ENCODE peak calls at places on chromosomes 5 and 9, in four cellular contexts. Z is A549, W is OCI-LY7, E is hepatocyte. U is an unnamed sample.

GRCh38 chr9:135152608-135153337 is 65.3 kb downstream of the OLFM1 start:
- DNase-seq in Z (peak), W (no peak), E (peak), U (no peak)

GRCh38 chr5:141825241-141825671 is 53.0 kb downstream of the PCDH1 start:
- DNase-seq in Z (no peak), W (no peak), E (no peak), U (no peak)

GRCh38 chr5:14739538-14739937 is 75.0 kb downstream of the OTULIN start:
- DNase-seq in Z (no peak), W (no peak), E (no peak), U (no peak)

GRCh38 chr5:115589043-115589442 is 13.2 kb downstream of the TICAM2 start:
- DNase-seq in Z (no peak), W (no peak), E (no peak), U (no peak)

GRCh38 chr9:36163049-36163839 is 5.9 kb upstream of the CCIN start:
- DNase-seq in Z (no peak), W (no peak), E (peak), U (no peak)

GRCh38 chr5:172113036-172113435 is 75.0 kb downstream of the STK10 start:
- DNase-seq in Z (no peak), W (peak), E (no peak), U (no peak)

GRCh38 chr5:81552844-81553569 is 159.1 kb upstream of the ACOT12 start:
- DNase-seq in Z (no peak), W (no peak), E (no peak), U (no peak)

GRCh38 chr9:92988215-92988731 is 41.0 kb downstream of the FGD3 start:
- DNase-seq in Z (no peak), W (no peak), E (no peak), U (no peak)

GRCh38 chr9:126491256-126491879 is 122.4 kb upstream of the LMX1B start:
- DNase-seq in Z (no peak), W (peak), E (peak), U (no peak)

GRCh38 chr5:180816608-180817534 is 14.3 kb upstream of the MGAT1 start:
- DNase-seq in Z (no peak), W (no peak), E (no peak), U (no peak)

GRCh38 chr9:97518909-97519307 is 17.4 kb downstream of the TMOD1 start:
- DNase-seq in Z (peak), W (no peak), E (peak), U (no peak)

GRCh38 chr5:36661446-36662220 is 55.2 kb downstream of the SLC1A3 start:
- DNase-seq in Z (no peak), W (no peak), E (no peak), U (no peak)

GRCh38 chr5:17190242-17190778 is 27.1 kb upstream of the BASP1 start:
- DNase-seq in Z (peak), W (peak), E (peak), U (peak)

GRCh38 chr9:86771391-86771790 is 175.9 kb downstream of the GAS1 start:
- DNase-seq in Z (no peak), W (no peak), E (no peak), U (no peak)

GRCh38 chr9:120310035-120310434 is 269.9 kb downstream of the CDK5RAP2 start:
- DNase-seq in Z (no peak), W (no peak), E (no peak), U (peak)

GRCh38 chr9:114592356-114592755 is 4.8 kb downstream of the ATP6V1G1 start:
- DNase-seq in Z (no peak), W (peak), E (no peak), U (no peak)

GRCh38 chr5:95646569-95647330 is at the start of gene RFESD:
- DNase-seq in Z (peak), W (peak), E (peak), U (peak)

GRCh38 chr9:8391566-8391965 is 592.0 kb upstream of the DMAC1 start:
- DNase-seq in Z (no peak), W (no peak), E (no peak), U (no peak)

GRCh38 chr5:81316581-81316980 is 15.2 kb downstream of the ZCCHC9 start:
- DNase-seq in Z (no peak), W (no peak), E (no peak), U (no peak)

GRCh38 chr5:125189451-125190051 is 443.1 kb upstream of the ZNF608 start:
- DNase-seq in Z (no peak), W (no peak), E (no peak), U (no peak)

GRCh38 chr5:142839711-142840441 is 69.7 kb downstream of the ARHGAP26 start:
- DNase-seq in Z (no peak), W (no peak), E (no peak), U (peak)

GRCh38 chr5:156815988-156816599 is 34.0 kb upstream of the PPP1R2B start:
- DNase-seq in Z (peak), W (peak), E (peak), U (no peak)

GRCh38 chr5:121628783-121629182 is 222.9 kb upstream of the FTMT start:
- DNase-seq in Z (no peak), W (no peak), E (no peak), U (no peak)

GRCh38 chr5:170310187-170310586 is 12.6 kb upstream of the LCP2 start:
- DNase-seq in Z (no peak), W (no peak), E (no peak), U (no peak)

GRCh38 chr9:3475300-3476020 is 50.3 kb downstream of the RFX3 start:
- DNase-seq in Z (no peak), W (no peak), E (no peak), U (no peak)

GRCh38 chr5:132457371-132458225 is 33.0 kb downstream of the IRF1 start:
- DNase-seq in Z (no peak), W (peak), E (no peak), U (no peak)

GRCh38 chr9:104890433-104890770 is 37.6 kb downstream of the ABCA1 start:
- DNase-seq in Z (no peak), W (no peak), E (no peak), U (no peak)

GRCh38 chr5:159345336-159345735 is 15.0 kb upstream of the IL12B start:
- DNase-seq in Z (no peak), W (no peak), E (no peak), U (no peak)

GRCh38 chr9:117706421-117707150 is 2.4 kb downstream of the TLR4 start:
- DNase-seq in Z (no peak), W (no peak), E (peak), U (no peak)

GRCh38 chr9:129987047-129987446 is 55.9 kb downstream of the FNBP1 start:
- DNase-seq in Z (no peak), W (no peak), E (no peak), U (no peak)

GRCh38 chr5:29720954-29721353 is 1472.5 kb upstream of the CDH6 start:
- DNase-seq in Z (no peak), W (no peak), E (no peak), U (no peak)

GRCh38 chr9:135073741-135074305 is 13.6 kb upstream of the OLFM1 start:
- DNase-seq in Z (no peak), W (no peak), E (no peak), U (no peak)

GRCh38 chr9:116469128-116469527 is 218.0 kb upstream of the TRIM32 start:
- DNase-seq in Z (no peak), W (no peak), E (no peak), U (no peak)

GRCh38 chr9:134664446-134664845 is 22.8 kb downstream of the COL5A1 start:
- DNase-seq in Z (no peak), W (no peak), E (no peak), U (no peak)

GRCh38 chr9:75000835-75001234 is 27.3 kb downstream of the CARNMT1 start:
- DNase-seq in Z (no peak), W (no peak), E (no peak), U (no peak)

GRCh38 chr9:26324787-26325186 is 567.8 kb downstream of the CAAP1 start:
- DNase-seq in Z (no peak), W (no peak), E (no peak), U (no peak)

GRCh38 chr9:131318211-131318610 is 28.7 kb downstream of the PLPP7 start:
- DNase-seq in Z (no peak), W (no peak), E (no peak), U (no peak)

GRCh38 chr9:81653240-81653639 is 36.1 kb downstream of the TLE1 start:
- DNase-seq in Z (no peak), W (no peak), E (no peak), U (no peak)
- H3K27ac ChIP-seq in Z (peak), W (no peak), E (no peak), U (no peak)

GRCh38 chr5:3214838-3215374 is 380.7 kb upstream of the IRX1 start:
- DNase-seq in Z (no peak), W (no peak), E (no peak), U (no peak)
- H3K4me3 ChIP-seq in Z (no peak), W (no peak), E (no peak), U (no peak)

GRCh38 chr5:19554524-19554923 is 433.5 kb downstream of the CDH18 start:
- DNase-seq in Z (no peak), W (no peak), E (no peak), U (no peak)
- TF ChIP-seq CTCF in Z (no peak), W (no peak), E (no peak), U (no peak)

GRCh38 chr9:65404232-65405006 is 119.4 kb upstream of the FOXD4L5 start:
- DNase-seq in Z (no peak), W (no peak), E (no peak), U (no peak)

GRCh38 chr9:65405253-65405652 is 120.2 kb upstream of the FOXD4L5 start:
- DNase-seq in Z (no peak), W (no peak), E (no peak), U (no peak)

GRCh38 chr9:65403721-65404120 is 118.7 kb upstream of the FOXD4L5 start:
- DNase-seq in Z (no peak), W (no peak), E (no peak), U (no peak)

GRCh38 chr9:65400886-65401285 is 115.9 kb upstream of the FOXD4L5 start:
- DNase-seq in Z (no peak), W (no peak), E (no peak), U (no peak)
- H3K27ac ChIP-seq in Z (no peak), W (no peak), E (no peak), U (no peak)

GRCh38 chr5:67294266-67294938 is 97.8 kb upstream of the CD180 start:
- DNase-seq in Z (no peak), W (no peak), E (no peak), U (no peak)
- H3K4me3 ChIP-seq in Z (no peak), W (no peak), E (no peak), U (no peak)

GRCh38 chr5:134005415-134006118 is 792 bp upstream of the VDAC1 start:
- DNase-seq in Z (peak), W (no peak), E (peak), U (no peak)
- TF ChIP-seq CTCF in Z (no peak), W (no peak), E (no peak), U (no peak)

DNA sequence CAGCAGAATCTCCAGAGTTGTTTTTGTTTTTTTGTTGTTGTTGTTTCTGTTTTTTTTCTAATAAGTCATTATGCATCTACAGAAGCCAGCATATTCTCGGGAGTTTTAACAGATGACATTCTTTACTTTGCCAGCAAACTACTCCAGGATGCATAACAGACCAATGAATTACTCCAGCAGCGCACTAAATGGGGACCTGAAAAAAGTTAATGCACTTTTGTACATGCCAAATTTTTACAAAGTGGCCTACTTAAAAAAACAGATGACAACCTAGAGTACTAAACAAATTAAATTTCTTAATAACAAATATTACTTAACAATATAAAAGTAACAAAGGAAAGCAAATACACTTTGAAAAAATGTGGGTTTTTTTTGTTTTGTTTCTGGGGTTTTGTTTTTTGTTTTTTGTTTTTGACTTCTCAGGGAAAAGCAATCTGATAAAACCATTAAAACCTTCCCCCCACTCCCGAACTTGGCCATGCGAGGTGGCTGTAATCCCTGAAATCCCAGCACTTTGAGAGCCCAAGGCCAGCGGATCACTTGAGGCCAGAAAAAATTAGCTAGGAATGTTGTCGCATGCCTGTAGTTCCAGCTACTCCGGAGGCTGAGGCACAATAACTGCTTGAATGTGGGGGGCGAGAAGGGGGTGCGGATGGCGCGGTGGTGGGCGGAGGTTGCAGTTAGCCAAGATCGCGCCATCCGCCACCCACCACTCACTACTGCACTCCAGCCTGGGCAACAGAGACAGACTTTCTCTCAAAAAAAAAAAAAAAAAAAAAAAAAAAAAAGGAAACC is 352.4 kb downstream of the CETN3 start:
- DNase-seq in Z (no peak), W (no peak), E (no peak), U (no peak)
- H3K27ac ChIP-seq in Z (no peak), W (no peak), E (no peak), U (no peak)

GRCh38 chr9:78011037-78011436 is 20.6 kb downstream of the GNAQ start:
- DNase-seq in Z (no peak), W (no peak), E (no peak), U (no peak)
- H3K4me3 ChIP-seq in Z (no peak), W (no peak), E (no peak), U (no peak)

GRCh38 chr5:126741361-126741760 is 35.6 kb upstream of the LMNB1 start:
- DNase-seq in Z (no peak), W (no peak), E (no peak), U (no peak)
- TF ChIP-seq CTCF in Z (no peak), W (no peak), E (no peak), U (no peak)

GRCh38 chr5:92909545-92909962 is 671.5 kb downstream of the NR2F1-AS1 start:
- DNase-seq in Z (no peak), W (peak), E (peak), U (no peak)

GRCh38 chr5:92911851-92912250 is 669.2 kb downstream of the NR2F1-AS1 start:
- DNase-seq in Z (no peak), W (no peak), E (no peak), U (no peak)

GRCh38 chr5:92911293-92911692 is 669.7 kb downstream of the NR2F1-AS1 start:
- DNase-seq in Z (no peak), W (no peak), E (no peak), U (no peak)

GRCh38 chr5:92908952-92909351 is 672.1 kb downstream of the NR2F1-AS1 start:
- DNase-seq in Z (no peak), W (no peak), E (no peak), U (no peak)

DNA sequence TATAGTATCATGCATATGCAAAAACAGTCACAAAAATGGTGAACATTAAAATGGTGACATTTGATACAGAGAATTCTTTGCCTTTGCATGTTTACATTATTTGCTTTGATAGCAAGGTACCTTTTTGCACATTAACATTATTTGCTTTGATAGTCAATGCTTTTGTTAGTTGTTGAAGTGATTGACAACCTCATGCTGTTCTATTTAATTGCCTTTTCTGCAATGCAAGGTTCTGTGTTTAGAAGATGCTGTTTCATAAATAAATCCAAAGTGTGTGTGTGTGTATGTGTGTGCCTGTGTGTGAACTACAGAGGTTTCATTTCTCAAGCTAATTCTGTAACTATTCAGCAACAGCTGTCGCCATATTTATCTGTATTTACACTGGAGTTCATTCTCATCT is 668.7 kb downstream of the NR2F1-AS1 start:
- DNase-seq in Z (no peak), W (no peak), E (no peak), U (no peak)
- H3K27ac ChIP-seq in Z (no peak), W (no peak), E (no peak), U (no peak)

U was measured in right atrium auricular region.